ENCODE peak calls at places on chromosomes 11 and 22, in six cellular contexts. F is K562, D is transverse colon, U is stomach, Y is sigmoid colon, X is SK-N-SH. K is an unnamed sample.

GRCh38 chr11:29005401-29005980 is 897.3 kb downstream of the METTL15 start:
- DNase-seq in U (no peak), Y (no peak), D (no peak), X (no peak), F (no peak), K (no peak)

GRCh38 chr11:57406337-57406904 is 16.0 kb upstream of the PRG2 start:
- DNase-seq in F (no peak), U (no peak), Y (no peak), X (no peak), D (no peak), K (no peak)

GRCh38 chr11:93704237-93704636 is 37.1 kb downstream of the TAF1D start:
- DNase-seq in X (no peak), F (no peak), D (no peak), Y (no peak), U (no peak), K (no peak)

GRCh38 chr11:57131080-57131790 is 50.5 kb upstream of the LRRC55 start:
- DNase-seq in Y (no peak), U (peak; percentile 57), F (peak; percentile 36), D (peak; percentile 25), X (peak; percentile 25), K (no peak)

GRCh38 chr11:72836111-72836510 is 21.9 kb downstream of the ATG16L2 start:
- DNase-seq in Y (peak; percentile 66), U (no peak), F (no peak), X (no peak), D (no peak), K (no peak)

GRCh38 chr22:20155330-20156041 is 4.6 kb upstream of the CCDC188 start:
- DNase-seq in D (no peak), X (peak; percentile 96), Y (no peak), U (peak; percentile 38), F (no peak), K (no peak)

GRCh38 chr11:9574556-9574805 is 1.0 kb downstream of the WEE1 start:
- DNase-seq in D (peak; percentile 35), U (peak; percentile 34), Y (no peak), F (no peak), X (no peak), K (no peak)

GRCh38 chr11:13169709-13170108 is 107.9 kb upstream of the BMAL1 start:
- DNase-seq in D (no peak), X (no peak), Y (no peak), F (no peak), U (no peak), K (no peak)

GRCh38 chr11:32003335-32003734 is 87.5 kb upstream of the RCN1 start:
- DNase-seq in F (no peak), U (no peak), X (no peak), Y (no peak), D (no peak), K (no peak)

GRCh38 chr11:12539570-12539969 is 134.7 kb upstream of the TEAD1 start:
- DNase-seq in X (no peak), Y (no peak), U (no peak), F (no peak), D (no peak), K (no peak)

GRCh38 chr11:85132839-85133238 is 494.3 kb downstream of the DLG2 start:
- DNase-seq in U (no peak), F (no peak), D (no peak), Y (no peak), X (no peak), K (no peak)

GRCh38 chr11:60633645-60634044 is 65.8 kb upstream of the MS4A8 start:
- DNase-seq in F (no peak), X (no peak), U (no peak), Y (no peak), D (no peak), K (no peak)

GRCh38 chr11:60634151-60634550 is 65.3 kb upstream of the MS4A8 start:
- DNase-seq in F (peak; percentile 25), X (no peak), U (no peak), D (no peak), Y (no peak), K (no peak)

GRCh38 chr11:60629399-60629798 is 70.0 kb upstream of the MS4A8 start:
- DNase-seq in Y (no peak), X (no peak), U (no peak), F (no peak), D (no peak), K (no peak)

DNA sequence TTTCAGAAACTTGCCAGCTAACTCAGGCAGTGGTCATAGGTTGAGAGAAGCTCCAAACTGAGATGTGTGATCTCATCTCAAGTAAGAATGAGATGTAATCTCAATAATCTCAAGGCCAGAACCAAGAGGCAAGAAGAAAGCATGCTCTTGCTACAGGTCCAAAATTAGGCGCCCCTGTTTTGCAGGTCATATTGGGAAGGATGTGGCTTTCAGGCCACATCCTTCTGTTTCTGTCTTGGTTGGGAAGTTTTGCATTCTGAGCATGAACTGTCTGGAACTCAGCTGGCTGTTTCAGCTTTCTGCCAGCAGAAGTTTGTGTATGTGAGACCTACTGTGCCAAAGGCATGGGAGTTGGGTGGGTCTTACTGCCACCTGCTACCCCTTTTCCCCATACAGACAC is 67.5 kb upstream of the MS4A8 start:
- DNase-seq in U (no peak), D (no peak), Y (no peak), F (no peak), X (no peak), K (no peak)
- H3K4me3 ChIP-seq in U (no peak overlapping the region), D (no peak overlapping the region), Y (no peak overlapping the region), F (no peak overlapping the region), X (no peak overlapping the region), K (no peak overlapping the region)

GRCh38 chr11:46917109-46918086 is 952 bp downstream of the LRP4 start:
- DNase-seq in X (peak; percentile 56), F (peak; percentile 19), Y (peak; percentile 65), D (peak; percentile 14), U (no peak), K (no peak)
- H3K4me1 ChIP-seq in X (peaks cover 44% of the 10 kb centered on the region), F (no peaks in the 10 kb centered on the region), Y (peaks cover 45% of the 10 kb centered on the region), D (peaks cover 59% of the 10 kb centered on the region), U (peaks cover 35% of the 10 kb centered on the region), K (peaks cover 80% of the 10 kb centered on the region)

DNA sequence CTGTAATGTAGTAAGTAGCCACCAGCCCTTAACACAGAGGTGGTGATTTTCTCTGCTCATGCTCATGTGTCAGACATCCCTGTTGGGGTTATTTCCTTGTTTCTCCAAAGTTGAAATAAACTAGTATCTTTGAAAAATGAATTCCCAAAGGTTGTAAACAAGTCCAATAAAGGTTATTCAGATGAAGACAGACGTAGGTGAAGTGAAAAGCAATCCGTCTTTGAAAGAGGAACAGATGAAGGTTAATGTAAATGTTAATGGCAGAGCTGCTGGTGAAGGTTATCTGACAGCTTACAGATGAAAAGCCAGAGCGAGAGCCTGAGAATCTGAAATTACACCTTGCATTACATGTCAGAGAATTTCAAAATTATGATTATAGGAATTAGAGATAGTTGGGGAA is 1604.0 kb downstream of the FAM181B start:
- DNase-seq in F (no peak), D (no peak), Y (no peak), U (no peak), X (no peak), K (no peak)
- TF ChIP-seq POLR2AphosphoS5 in F (no peak), D (no peak), Y (no peak), U (no peak), X (no peak), K (no peak)

GRCh38 chr11:118215262-118215661 is 9.5 kb downstream of the JAML start:
- DNase-seq in X (no peak), F (no peak), D (no peak), U (no peak), Y (no peak), K (no peak)
- H3K4me3 ChIP-seq in X (no peak overlapping the region), F (no peak overlapping the region), D (no peak overlapping the region), U (no peak overlapping the region), Y (no peak overlapping the region), K (no peak overlapping the region)

DNA sequence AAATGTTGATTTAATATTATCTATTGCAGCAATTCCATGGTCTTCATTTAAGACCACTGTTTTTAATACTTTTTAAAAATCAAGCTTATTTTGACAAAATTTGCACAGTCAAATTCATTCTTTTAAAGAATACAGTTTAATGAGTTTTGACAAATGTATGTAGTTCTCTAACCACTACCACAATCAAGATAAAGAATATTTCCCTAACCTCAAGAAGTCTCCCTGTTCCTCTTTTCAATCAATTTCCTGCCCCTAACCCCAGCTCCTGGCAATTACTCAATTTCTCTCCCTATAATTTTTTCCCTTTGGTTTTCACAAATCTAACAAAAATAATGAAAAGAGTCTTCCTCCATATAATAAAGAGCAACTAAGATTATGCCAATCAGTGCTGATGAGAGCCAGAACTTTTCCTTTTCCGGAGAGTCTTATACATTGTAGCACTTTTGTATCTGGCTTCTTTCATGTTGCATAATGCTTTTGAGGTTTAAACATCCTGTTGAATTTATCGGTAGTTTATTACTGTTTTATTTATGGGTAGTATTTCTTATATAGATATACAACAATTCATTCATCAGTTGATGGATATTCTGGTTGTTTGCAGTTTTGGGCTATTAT is 231.7 kb downstream of the AASDHPPT start:
- DNase-seq in U (no peak), Y (no peak), D (no peak), F (no peak), X (no peak), K (no peak)
- H3K4me1 ChIP-seq in U (no peaks in the 10 kb centered on the region), Y (no peaks in the 10 kb centered on the region), D (no peaks in the 10 kb centered on the region), F (no peaks in the 10 kb centered on the region), X (no peaks in the 10 kb centered on the region), K (no peaks in the 10 kb centered on the region)

DNA sequence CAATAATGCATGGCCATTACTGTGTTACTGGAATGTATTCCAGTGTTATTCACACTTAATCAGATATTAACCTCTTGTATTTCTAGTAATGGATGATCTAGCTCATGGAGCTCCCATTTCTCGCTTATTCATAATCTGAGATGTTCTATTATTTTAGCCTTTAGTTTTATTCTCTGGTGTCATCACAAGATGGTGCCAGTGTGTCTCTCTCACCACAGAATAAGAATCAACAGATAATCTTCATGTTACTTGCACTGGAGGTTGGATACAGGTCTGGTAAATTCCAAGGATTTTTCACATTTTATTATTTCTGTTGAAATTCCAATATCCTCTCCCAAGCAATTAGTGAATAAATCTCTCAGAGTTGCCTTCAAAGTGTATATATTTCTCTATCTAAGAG is 74.6 kb downstream of the CASP12 start:
- DNase-seq in Y (no peak), U (no peak), X (no peak), F (no peak), D (no peak), K (no peak)
- TF ChIP-seq POLR2AphosphoS5 in Y (no peak), U (no peak), X (no peak), F (no peak), D (no peak), K (no peak)

DNA sequence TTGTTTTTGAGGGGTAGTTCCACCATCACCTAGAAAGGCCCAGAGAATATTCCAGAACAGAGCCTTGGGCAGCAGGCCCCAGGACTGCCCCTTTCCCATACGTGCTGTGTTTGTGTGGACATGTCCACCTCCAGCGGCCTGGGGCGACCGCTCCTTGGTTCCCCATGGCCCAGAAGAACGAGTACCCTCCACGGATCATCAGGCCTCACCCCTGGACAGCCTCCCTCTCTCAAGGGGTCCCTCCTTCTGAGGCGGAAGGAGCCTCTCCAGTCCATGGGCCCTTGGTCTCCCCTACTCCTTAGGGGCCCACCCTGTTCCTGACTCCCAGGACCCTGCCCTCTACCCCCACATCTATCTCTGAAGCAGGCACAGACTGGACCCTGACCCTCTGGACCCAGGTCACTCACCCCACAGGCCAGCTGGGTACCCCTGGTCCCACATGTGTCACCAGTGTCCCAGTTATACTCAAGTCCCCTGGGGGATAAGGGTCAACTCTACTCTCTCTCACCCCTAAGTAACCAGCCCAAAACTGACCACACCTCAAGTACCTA is 32.6 kb downstream of the IGLL5 start:
- DNase-seq in X (no peak), D (no peak), U (no peak), Y (no peak), F (peak; percentile 59), K (no peak)
- H3K4me3 ChIP-seq in X (no peak overlapping the region), D (no peak overlapping the region), U (no peak overlapping the region), Y (no peak overlapping the region), F (no peak overlapping the region), K (no peak overlapping the region)

K was measured in suprapubic skin.